ENCODE peak calls at places on chromosomes 16 and 17, in eight cellular contexts. D is left colon, X is AG10803, R is COR-L47, H is retina, Z is NCI-H69, V is T-helper 1 cell, Q is small intestine. U is an unnamed sample.

GRCh38 chr17:15432807-15433547 is 34.4 kb downstream of the CDRT4 start:
- DNase-seq in V (no peak), X (peak; percentile 85), D (no peak), Q (peak; percentile 77), R (no peak), Z (no peak), H (no peak), U (no peak)

GRCh38 chr16:29154676-29155121 is 169.8 kb downstream of the LAT start:
- DNase-seq in Q (no peak), D (no peak), Z (no peak), R (no peak), H (no peak), X (peak; percentile 51), V (no peak), U (no peak)

GRCh38 chr16:66617728-66618127 is 13.2 kb downstream of the CMTM3 start:
- DNase-seq in H (no peak), Z (no peak), D (no peak), Q (no peak), R (no peak), V (no peak), X (no peak), U (no peak)

GRCh38 chr17:82751171-82751570 is 694 bp upstream of the TBCD start:
- DNase-seq in R (no peak), Z (no peak), X (no peak), D (no peak), Q (no peak), V (no peak), H (peak; percentile 83), U (no peak)

GRCh38 chr17:59335685-59336084 is 4.2 kb downstream of the YPEL2 start:
- DNase-seq in R (no peak), V (no peak), X (no peak), D (no peak), Z (no peak), H (no peak), Q (no peak), U (no peak)

GRCh38 chr17:50270430-50271172 is 3.7 kb upstream of the TMEM92 start:
- DNase-seq in X (peak; percentile 90), H (peak; percentile 78), D (no peak), V (no peak), R (no peak), Q (no peak), Z (no peak), U (no peak)

GRCh38 chr17:8151120-8151640 is 1.0 kb downstream of the PER1 start:
- DNase-seq in H (peak; percentile 94), Z (peak; percentile 86), X (peak; percentile 90), Q (peak; percentile 61), V (peak; percentile 90), D (peak; percentile 90), R (peak; percentile 42), U (peak; percentile 84)

GRCh38 chr16:11142951-11143740 is 112.9 kb downstream of the SOCS1 start:
- DNase-seq in X (no peak), R (peak; percentile 39), D (no peak), H (no peak), Z (peak; percentile 91), V (no peak), Q (no peak), U (no peak)

GRCh38 chr16:177394-177822 is 928 bp downstream of the HBA1 start:
- DNase-seq in R (no peak), H (no peak), Q (no peak), Z (peak; percentile 36), V (no peak), D (no peak), X (no peak), U (no peak)

GRCh38 chr16:84606081-84606875 is 11.6 kb downstream of the COTL1 start:
- DNase-seq in Q (peak; percentile 28), Z (no peak), D (no peak), H (no peak), V (no peak), X (no peak), R (no peak), U (no peak)

GRCh38 chr16:46632778-46633733 is 11.9 kb upstream of the SHCBP1 start:
- DNase-seq in X (no peak), D (no peak), Q (no peak), V (no peak), H (no peak), Z (peak; percentile 79), R (no peak), U (no peak)

GRCh38 chr17:27502526-27503324 is 46.5 kb downstream of the KSR1 start:
- DNase-seq in X (peak; percentile 98), Q (no peak), H (no peak), V (no peak), Z (no peak), R (no peak), D (no peak), U (no peak)

GRCh38 chr16:72105978-72106377 is 12.3 kb downstream of the DHX38 start:
- DNase-seq in X (no peak), V (no peak), Z (no peak), H (no peak), Q (no peak), R (no peak), D (no peak), U (no peak)

GRCh38 chr17:11780621-11781020 is 182.4 kb downstream of the DNAH9 start:
- DNase-seq in X (no peak), D (no peak), R (no peak), Z (no peak), H (no peak), V (no peak), Q (no peak), U (no peak)

GRCh38 chr16:84498859-84499620 is 5.4 kb downstream of the MEAK7 start:
- DNase-seq in Q (no peak), H (no peak), X (no peak), Z (no peak), D (no peak), R (no peak), V (no peak), U (no peak)

GRCh38 chr17:79835470-79835899 is 3.8 kb downstream of the CBX4 start:
- DNase-seq in V (no peak), Z (no peak), D (peak; percentile 29), Q (no peak), X (no peak), H (no peak), R (no peak), U (peak; percentile 28)

GRCh38 chr16:81018496-81018895 is 11.5 kb downstream of the CENPN start:
- DNase-seq in V (no peak), R (no peak), D (no peak), Z (no peak), X (no peak), H (no peak), Q (no peak), U (no peak)

GRCh38 chr17:3602499-3602898 is 6.7 kb downstream of the TRPV1 start:
- DNase-seq in V (no peak), H (no peak), R (no peak), X (peak; percentile 12), D (no peak), Q (peak; percentile 28), Z (peak; percentile 47), U (peak; percentile 45)

GRCh38 chr17:17729620-17730249 is 48.5 kb downstream of the RAI1 start:
- DNase-seq in D (peak; percentile 54), Q (peak; percentile 60), R (no peak), X (no peak), V (peak; percentile 22), Z (peak; percentile 42), H (no peak), U (peak; percentile 56)

GRCh38 chr16:73298562-73298961 is 250.6 kb upstream of the ZFHX3 start:
- DNase-seq in Q (no peak), V (no peak), D (no peak), X (peak; percentile 38), R (no peak), H (no peak), Z (no peak), U (no peak)

GRCh38 chr16:12063435-12063834 is 86.9 kb downstream of the SNX29 start:
- DNase-seq in V (no peak), H (no peak), X (no peak), D (no peak), Q (no peak), Z (no peak), R (no peak), U (no peak)

GRCh38 chr16:6335072-6335471 is 997.6 kb upstream of the RBFOX1 start:
- DNase-seq in D (no peak), Z (no peak), H (no peak), Q (no peak), V (no peak), X (no peak), R (no peak), U (peak; percentile 3)

GRCh38 chr16:11342021-11342855 is 3.0 kb upstream of the RMI2 start:
- DNase-seq in H (no peak), Z (no peak), Q (no peak), D (no peak), X (no peak), V (no peak), R (no peak), U (no peak)

GRCh38 chr17:27664606-27664965 is 33.6 kb downstream of the LGALS9 start:
- DNase-seq in R (no peak), Q (no peak), V (no peak), Z (no peak), H (no peak), X (no peak), D (no peak), U (no peak)

GRCh38 chr17:62670202-62670821 is 42.8 kb downstream of the MRC2 start:
- DNase-seq in R (no peak), Q (no peak), V (no peak), D (no peak), H (peak; percentile 80), Z (no peak), X (no peak), U (no peak)

GRCh38 chr17:64256913-64257807 is 5.9 kb downstream of the TEX2 start:
- DNase-seq in Z (peak; percentile 17), R (no peak), D (no peak), V (no peak), X (no peak), Q (no peak), H (no peak), U (peak; percentile 90)

GRCh38 chr16:81443688-81444447 is 740 bp upstream of the CMIP start:
- DNase-seq in Z (peak; percentile 4), Q (no peak), D (peak; percentile 65), H (peak; percentile 69), X (no peak), R (no peak), V (no peak), U (no peak)

GRCh38 chr17:72486806-72487205 is 366.0 kb downstream of the SOX9 start:
- DNase-seq in V (no peak), D (no peak), Z (peak; percentile 41), X (no peak), Q (no peak), H (no peak), R (no peak), U (no peak)

GRCh38 chr17:78356163-78356713 is 3.6 kb downstream of the SOCS3 start:
- DNase-seq in H (no peak), Q (peak; percentile 66), X (peak; percentile 81), Z (no peak), R (no peak), D (peak; percentile 68), V (peak; percentile 85), U (no peak)

GRCh38 chr17:27871407-27871806 is 21.8 kb downstream of the LYRM9 start:
- DNase-seq in Z (no peak), V (no peak), R (no peak), H (no peak), Q (peak; percentile 95), D (peak; percentile 88), X (no peak), U (no peak)

GRCh38 chr16:84143784-84144199 is 1.2 kb downstream of the HSDL1 start:
- DNase-seq in V (no peak), R (no peak), H (peak; percentile 62), Q (peak; percentile 29), Z (no peak), X (no peak), D (no peak), U (peak; percentile 74)

GRCh38 chr16:66735891-66736290 is 15.5 kb downstream of the DYNC1LI2 start:
- DNase-seq in X (no peak), D (no peak), Q (no peak), H (no peak), Z (no peak), R (no peak), V (no peak), U (no peak)

GRCh38 chr17:63688396-63689020 is 11.4 kb downstream of the LIMD2 start:
- DNase-seq in Q (no peak), D (no peak), R (no peak), V (no peak), H (no peak), X (no peak), Z (no peak), U (no peak)

GRCh38 chr17:75872434-75873351 is 5.7 kb downstream of the TRIM47 start:
- DNase-seq in H (no peak), X (peak; percentile 82), Z (peak; percentile 61), V (peak; percentile 53), Q (peak; percentile 62), D (peak; percentile 77), R (peak; percentile 49), U (no peak)

U was measured in HAP-1.